ENCODE peak calls at places on chromosomes 16 and 17, in five cellular contexts. One of them, this sample, is unnamed.

GRCh38 chr16:50697881-50698767 is 4.7 kb downstream of the NOD2 start:
- DNase-seq in H9: no peak
- DNase-seq in GM23338: no peak
- DNase-seq in SK-N-SH: no peak
- DNase-seq in H1: no peak
- DNase-seq in this sample: no peak

GRCh38 chr17:9668532-9668931 is 23.2 kb downstream of the USP43 start:
- DNase-seq in H9: no peak
- DNase-seq in GM23338: no peak
- DNase-seq in H1: no peak
- DNase-seq in SK-N-SH: no peak
- DNase-seq in this sample: no peak

GRCh38 chr16:20944861-20945390 is 44.4 kb downstream of the LYRM1 start:
- DNase-seq in H9: no peak
- DNase-seq in H1: no peak
- DNase-seq in SK-N-SH: no peak
- DNase-seq in GM23338: peak; percentile 16
- DNase-seq in this sample: peak; percentile 29

GRCh38 chr17:9240659-9241370 is 219.5 kb downstream of the NTN1 start:
- DNase-seq in H9: peak; percentile 86
- DNase-seq in GM23338: peak; percentile 84
- DNase-seq in SK-N-SH: no peak
- DNase-seq in H1: no peak
- DNase-seq in this sample: no peak

GRCh38 chr17:47694818-47695663 is 1.1 kb downstream of the TBKBP1 start:
- DNase-seq in H1: peak; percentile 77
- DNase-seq in SK-N-SH: peak; percentile 84
- DNase-seq in GM23338: peak; percentile 71
- DNase-seq in H9: peak; percentile 71
- DNase-seq in this sample: peak; percentile 59

GRCh38 chr17:21467739-21468490 is 91.8 kb downstream of the KCNJ12 start:
- DNase-seq in SK-N-SH: no peak
- DNase-seq in H1: no peak
- DNase-seq in H9: no peak
- DNase-seq in GM23338: no peak
- DNase-seq in this sample: no peak

GRCh38 chr16:17470002-17470870 is 524 bp downstream of the XYLT1 start:
- DNase-seq in H9: no peak
- DNase-seq in GM23338: no peak
- DNase-seq in SK-N-SH: peak; percentile 55
- DNase-seq in H1: peak; percentile 65
- DNase-seq in this sample: peak; percentile 55

GRCh38 chr17:58991718-58992331 is 114.9 kb downstream of the TRIM37 start:
- DNase-seq in SK-N-SH: no peak
- DNase-seq in GM23338: no peak
- DNase-seq in H1: no peak
- DNase-seq in H9: no peak
- DNase-seq in this sample: no peak

GRCh38 chr16:12083625-12084024 is 107.1 kb downstream of the SNX29 start:
- DNase-seq in SK-N-SH: no peak
- DNase-seq in H1: no peak
- DNase-seq in GM23338: no peak
- DNase-seq in H9: no peak
- DNase-seq in this sample: no peak

GRCh38 chr17:50830994-50831393 is 4.4 kb upstream of the WFIKKN2 start:
- DNase-seq in SK-N-SH: peak; percentile 61
- DNase-seq in H9: peak; percentile 57
- DNase-seq in H1: no peak
- DNase-seq in GM23338: peak; percentile 33
- DNase-seq in this sample: no peak

GRCh38 chr17:30187528-30187927 is 48.0 kb downstream of the SLC6A4 start:
- DNase-seq in SK-N-SH: no peak
- DNase-seq in GM23338: no peak
- DNase-seq in H9: no peak
- DNase-seq in H1: no peak
- DNase-seq in this sample: no peak

GRCh38 chr17:5508855-5509254 is 22.5 kb downstream of the MIS12 start:
- DNase-seq in H1: no peak
- DNase-seq in H9: peak; percentile 77
- DNase-seq in GM23338: peak; percentile 84
- DNase-seq in SK-N-SH: no peak
- DNase-seq in this sample: no peak

GRCh38 chr17:36602030-36602737 is 801 bp downstream of the MRM1 start:
- DNase-seq in SK-N-SH: no peak
- DNase-seq in H9: peak; percentile 61
- DNase-seq in H1: peak; percentile 65
- DNase-seq in GM23338: peak; percentile 46
- DNase-seq in this sample: peak; percentile 25

GRCh38 chr17:63601439-63602371 is 1.0 kb downstream of the TACO1 start:
- DNase-seq in SK-N-SH: no peak
- DNase-seq in GM23338: peak; percentile 13
- DNase-seq in H9: no peak
- DNase-seq in H1: no peak
- DNase-seq in this sample: no peak

GRCh38 chr17:927611-928461 is 51.7 kb downstream of the NXN start:
- DNase-seq in H9: no peak
- DNase-seq in SK-N-SH: no peak
- DNase-seq in GM23338: no peak
- DNase-seq in H1: no peak
- DNase-seq in this sample: no peak

GRCh38 chr17:72305472-72305871 is 184.7 kb downstream of the SOX9 start:
- DNase-seq in SK-N-SH: no peak
- DNase-seq in H9: no peak
- DNase-seq in H1: no peak
- DNase-seq in GM23338: no peak
- DNase-seq in this sample: no peak

GRCh38 chr17:54891176-54891821 is 9.4 kb upstream of the TOM1L1 start:
- DNase-seq in GM23338: peak; percentile 90
- DNase-seq in H9: peak; percentile 57
- DNase-seq in H1: peak; percentile 52
- DNase-seq in SK-N-SH: peak; percentile 76
- DNase-seq in this sample: peak; percentile 32

GRCh38 chr17:60659156-60659555 is 18.5 kb upstream of the BCAS3 start:
- DNase-seq in H9: no peak
- DNase-seq in H1: no peak
- DNase-seq in SK-N-SH: no peak
- DNase-seq in GM23338: no peak
- DNase-seq in this sample: no peak

GRCh38 chr17:63222655-63223054 is 223.5 kb downstream of the CYB561 start:
- DNase-seq in H9: no peak
- DNase-seq in SK-N-SH: no peak
- DNase-seq in GM23338: peak; percentile 6
- DNase-seq in H1: no peak
- DNase-seq in this sample: no peak

GRCh38 chr16:75420987-75421819 is 12.1 kb downstream of the CFDP1 start:
- DNase-seq in GM23338: peak; percentile 91
- DNase-seq in SK-N-SH: peak; percentile 71
- DNase-seq in H1: peak; percentile 88
- DNase-seq in H9: peak; percentile 90
- DNase-seq in this sample: no peak

GRCh38 chr16:67871256-67871655 is 1.6 kb upstream of the EDC4 start:
- DNase-seq in H9: no peak
- DNase-seq in H1: no peak
- DNase-seq in SK-N-SH: no peak
- DNase-seq in GM23338: no peak
- DNase-seq in this sample: no peak

GRCh38 chr16:77581706-77582105 is 140.6 kb upstream of the NUDT7 start:
- DNase-seq in SK-N-SH: no peak
- DNase-seq in H9: no peak
- DNase-seq in H1: no peak
- DNase-seq in GM23338: no peak
- DNase-seq in this sample: no peak

GRCh38 chr17:47727704-47728036 is 5.4 kb upstream of the TBX21 start:
- DNase-seq in SK-N-SH: no peak
- DNase-seq in H9: no peak
- DNase-seq in GM23338: no peak
- DNase-seq in H1: no peak
- DNase-seq in this sample: no peak

GRCh38 chr16:56589141-56590039 is at the start of gene MT3:
- DNase-seq in GM23338: peak; percentile 87
- DNase-seq in SK-N-SH: peak; percentile 64
- DNase-seq in H1: peak; percentile 64
- DNase-seq in H9: peak; percentile 74
- DNase-seq in this sample: no peak

GRCh38 chr17:20278805-20279204 is 188.5 kb downstream of the LGALS9B start:
- DNase-seq in SK-N-SH: no peak
- DNase-seq in H1: no peak
- DNase-seq in GM23338: no peak
- DNase-seq in H9: no peak
- DNase-seq in this sample: no peak

DNA sequence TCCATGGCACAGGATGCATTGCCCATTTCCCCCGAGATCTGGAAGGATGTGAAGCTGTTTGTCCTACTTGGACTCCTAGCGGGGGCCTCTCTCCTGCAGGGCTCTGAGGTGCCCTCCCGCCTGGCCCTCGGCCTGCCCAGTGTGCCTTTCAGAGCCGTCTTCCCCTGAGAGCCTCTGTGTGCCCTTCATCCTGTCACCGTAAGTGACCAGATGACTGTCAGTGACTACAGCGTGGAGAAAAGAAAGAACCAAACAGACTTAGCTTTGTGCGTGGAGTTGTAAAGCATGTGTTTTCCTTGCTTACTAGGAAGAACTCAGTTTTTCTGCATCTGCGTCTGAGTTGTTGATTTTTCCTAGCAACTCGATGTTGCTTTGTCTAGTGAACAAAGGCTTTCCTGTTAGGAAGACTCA is 56.1 kb downstream of the BANP start:
- DNase-seq in H1: no peak
- DNase-seq in H9: no peak
- DNase-seq in SK-N-SH: no peak
- DNase-seq in GM23338: no peak
- DNase-seq in this sample: no peak
- H3K27ac ChIP-seq in H1: no peak overlapping the region
- H3K27ac ChIP-seq in H9: no peak overlapping the region
- H3K27ac ChIP-seq in SK-N-SH: no peak overlapping the region
- H3K27ac ChIP-seq in GM23338: no peak overlapping the region
- H3K27ac ChIP-seq in this sample: no peak overlapping the region

DNA sequence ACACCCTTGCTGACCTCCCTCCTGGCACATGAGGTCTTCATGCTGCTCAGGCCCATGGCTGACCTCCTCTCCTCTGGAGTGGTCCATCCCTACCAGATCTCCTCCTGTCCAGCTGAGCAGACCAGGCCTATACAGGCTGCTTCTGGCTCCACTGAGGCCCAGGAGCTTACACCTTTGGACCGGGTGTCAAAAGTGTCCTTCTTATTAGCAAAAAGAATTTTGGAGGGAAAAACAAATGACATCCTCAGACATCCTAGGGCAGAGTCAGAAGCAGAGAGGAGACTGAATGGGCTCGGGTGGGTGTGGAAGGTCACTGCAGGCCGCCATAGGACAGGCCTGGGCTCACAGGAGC is 38.1 kb downstream of the WSB1 start:
- DNase-seq in GM23338: no peak
- DNase-seq in H1: peak; percentile 39
- DNase-seq in SK-N-SH: no peak
- DNase-seq in H9: no peak
- DNase-seq in this sample: no peak
- H3K4me2 ChIP-seq in GM23338: peak overlapping the region; percentile 68
- H3K4me2 ChIP-seq in H1: peak overlapping the region; percentile 67
- H3K4me2 ChIP-seq in SK-N-SH: peak overlapping the region; percentile 86
- H3K4me2 ChIP-seq in H9: no peak overlapping the region
- H3K4me2 ChIP-seq in this sample: peak overlapping the region; percentile 74

GRCh38 chr16:964696-965395 is 5.9 kb downstream of the LMF1 start:
- DNase-seq in GM23338: no peak
- DNase-seq in H1: no peak
- DNase-seq in H9: no peak
- DNase-seq in SK-N-SH: no peak
- DNase-seq in this sample: no peak

GRCh38 chr16:963913-964695 is 6.7 kb downstream of the LMF1 start:
- DNase-seq in H9: no peak
- DNase-seq in H1: no peak
- DNase-seq in GM23338: no peak
- DNase-seq in SK-N-SH: no peak
- DNase-seq in this sample: no peak

GRCh38 chr16:966035-966434 is 4.7 kb downstream of the LMF1 start:
- DNase-seq in H1: no peak
- DNase-seq in SK-N-SH: no peak
- DNase-seq in GM23338: no peak
- DNase-seq in H9: no peak
- DNase-seq in this sample: no peak

GRCh38 chr16:966505-966904 is 4.3 kb downstream of the LMF1 start:
- DNase-seq in H9: no peak
- DNase-seq in H1: no peak
- DNase-seq in SK-N-SH: no peak
- DNase-seq in GM23338: no peak
- DNase-seq in this sample: no peak

GRCh38 chr16:965487-965886 is 5.3 kb downstream of the LMF1 start:
- DNase-seq in SK-N-SH: no peak
- DNase-seq in H1: no peak
- DNase-seq in H9: no peak
- DNase-seq in GM23338: no peak
- DNase-seq in this sample: no peak
- H3K27ac ChIP-seq in SK-N-SH: no peak overlapping the region
- H3K27ac ChIP-seq in H1: no peak overlapping the region
- H3K27ac ChIP-seq in H9: no peak overlapping the region
- H3K27ac ChIP-seq in GM23338: no peak overlapping the region
- H3K27ac ChIP-seq in this sample: no peak overlapping the region

GRCh38 chr16:86511317-86512161 is 1.2 kb downstream of the FOXF1 start:
- DNase-seq in H9: peak; percentile 44
- DNase-seq in H1: no peak
- DNase-seq in GM23338: no peak
- DNase-seq in SK-N-SH: no peak
- DNase-seq in this sample: no peak

GRCh38 chr16:86514656-86515376 is 4.5 kb downstream of the FOXF1 start:
- DNase-seq in H9: no peak
- DNase-seq in GM23338: no peak
- DNase-seq in H1: no peak
- DNase-seq in SK-N-SH: no peak
- DNase-seq in this sample: no peak

GRCh38 chr16:86513471-86514277 is 3.3 kb downstream of the FOXF1 start:
- DNase-seq in SK-N-SH: no peak
- DNase-seq in GM23338: no peak
- DNase-seq in H1: no peak
- DNase-seq in H9: no peak
- DNase-seq in this sample: no peak

GRCh38 chr16:86512301-86512859 is 2.1 kb downstream of the FOXF1 start:
- DNase-seq in H9: peak; percentile 57
- DNase-seq in GM23338: no peak
- DNase-seq in H1: peak; percentile 71
- DNase-seq in SK-N-SH: no peak
- DNase-seq in this sample: no peak

GRCh38 chr16:86512860-86513470 is 2.6 kb downstream of the FOXF1 start:
- DNase-seq in H9: peak; percentile 51
- DNase-seq in GM23338: no peak
- DNase-seq in H1: peak; percentile 69
- DNase-seq in SK-N-SH: no peak
- DNase-seq in this sample: no peak
- H3K4me2 ChIP-seq in H9: no peak overlapping the region
- H3K4me2 ChIP-seq in GM23338: peak overlapping the region; percentile 53
- H3K4me2 ChIP-seq in H1: peak overlapping the region; percentile 38
- H3K4me2 ChIP-seq in SK-N-SH: no peak overlapping the region
- H3K4me2 ChIP-seq in this sample: no peak overlapping the region

This sample was measured in OCI-LY7.